ENCODE peak calls at places on chromosomes 13 and 19, in ten cellular contexts. K is left lung; Z is CD4-positive, alpha-beta memory T cell; V is lower lobe of right lung; I is stomach; Y is Caco-2; P is CD8-positive, alpha-beta T cell; U is psoas muscle; F is aorta; M is A673. W is an unnamed sample. For H3K36me3, the result is how much of the 10 kb centered on the place peaks cover.

GRCh38 chr13:37143901-37144300 is 38.4 kb upstream of the CSNK1A1L start:
- DNase-seq in I (no peak), M (no peak), Y (no peak), V (no peak), Z (no peak), P (no peak), K (no peak), U (no peak), F (no peak), W (no peak)

GRCh38 chr13:93151277-93151676 is 75.3 kb upstream of the GPC6 start:
- DNase-seq in Z (no peak), F (no peak), K (no peak), M (peak), V (no peak), P (no peak), Y (no peak), I (no peak), U (no peak), W (no peak)

GRCh38 chr19:37930416-37930815 is 23.4 kb downstream of the SIPA1L3 start:
- DNase-seq in V (peak), I (peak), M (no peak), Z (no peak), U (no peak), K (peak), F (no peak), P (no peak), Y (no peak), W (no peak)

GRCh38 chr13:99303863-99304521 is 3.2 kb downstream of the GPR183 start:
- DNase-seq in F (peak), U (no peak), Y (no peak), Z (peak), P (peak), V (no peak), M (no peak), I (no peak), K (peak), W (no peak)

GRCh38 chr19:10353793-10354391 is 14.5 kb upstream of the ICAM3 start:
- DNase-seq in Z (no peak), I (no peak), V (no peak), Y (peak), F (no peak), M (peak), P (peak), K (no peak), U (peak), W (peak)

GRCh38 chr13:23703241-23703640 is 133.0 kb downstream of the TNFRSF19 start:
- DNase-seq in K (no peak), Z (no peak), Y (no peak), U (no peak), M (no peak), I (no peak), P (no peak), F (no peak), V (no peak), W (no peak)

GRCh38 chr13:79225487-79226232 is 180.4 kb downstream of the RBM26 start:
- DNase-seq in P (no peak), Z (no peak), M (no peak), I (no peak), U (no peak), F (no peak), V (no peak), K (no peak), Y (no peak), W (no peak)

GRCh38 chr19:51520710-51521109 is 10.8 kb downstream of the SIGLEC6 start:
- DNase-seq in M (no peak), I (no peak), V (no peak), Y (no peak), U (no peak), K (no peak), F (no peak), P (no peak), Z (no peak), W (no peak)

GRCh38 chr19:13076787-13077186 is 25.9 kb downstream of the LYL1 start:
- DNase-seq in P (no peak), Y (no peak), I (no peak), F (no peak), M (no peak), V (no peak), U (no peak), Z (no peak), K (no peak), W (no peak)

GRCh38 chr13:109243311-109243951 is 543.0 kb downstream of the IRS2 start:
- DNase-seq in U (no peak), K (no peak), Y (no peak), Z (no peak), I (no peak), P (no peak), F (no peak), M (peak), V (no peak), W (no peak)

DNA sequence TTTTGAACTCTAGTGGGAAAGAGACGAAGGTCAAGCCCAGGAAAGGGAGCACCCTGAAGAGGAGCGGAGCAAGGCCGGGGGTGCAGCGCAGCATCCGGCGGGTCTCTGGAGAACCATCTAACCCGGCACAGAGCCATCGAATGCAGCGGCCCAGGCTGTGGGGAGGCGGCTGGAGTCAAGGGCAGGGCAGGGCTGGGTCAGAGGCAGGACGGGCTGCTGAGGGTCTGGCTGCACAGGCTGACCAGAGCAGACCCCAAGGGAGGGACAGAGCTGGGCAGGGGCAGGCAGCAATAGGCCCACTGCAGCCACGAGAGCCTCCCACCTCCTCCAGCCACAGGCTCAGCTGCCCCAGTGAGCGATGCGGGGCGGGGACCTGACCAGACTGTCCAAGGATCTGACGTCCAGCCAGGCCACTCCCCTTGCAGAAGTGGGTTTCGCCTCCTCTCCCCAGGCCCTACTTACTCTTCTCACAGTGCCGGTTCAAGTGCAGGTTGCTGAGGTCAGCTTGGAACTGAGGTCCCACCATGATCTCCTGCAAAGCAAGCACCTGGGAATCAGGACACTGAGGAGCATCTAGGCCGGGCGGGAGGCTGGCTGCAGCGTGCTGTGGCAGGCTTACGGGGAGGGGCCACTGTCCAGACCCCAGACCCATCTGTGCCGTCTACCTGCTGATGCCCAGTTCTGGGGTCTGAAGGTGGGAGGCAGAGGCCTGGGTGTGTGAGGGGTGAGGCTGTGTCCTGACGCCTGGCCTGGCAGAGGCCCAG is 19.2 kb downstream of the MIER2 start:
- DNase-seq in U (no peak), V (no peak), Y (no peak), F (no peak), I (no peak), K (no peak), P (no peak), Z (no peak), M (no peak), W (no peak)
- H3K36me3 ChIP-seq in U (under half), V (half or more), Y (under half), F (under half), I (half or more), K (half or more), P (under half), Z (under half), M (half or more), W (under half)

GRCh38 chr19:648305-648704 is 8.6 kb downstream of the FGF22 start:
- DNase-seq in P (no peak), F (no peak), Z (peak), U (no peak), M (no peak), Y (no peak), V (no peak), K (no peak), I (no peak), W (no peak)

GRCh38 chr19:651991-652390 is 11.0 kb downstream of the RNF126 start:
- DNase-seq in F (no peak), Y (no peak), P (no peak), Z (no peak), U (no peak), M (no peak), V (no peak), K (no peak), I (no peak), W (no peak)

GRCh38 chr19:651114-651818 is 11.6 kb downstream of the FGF22 start:
- DNase-seq in V (no peak), I (no peak), K (no peak), M (no peak), Y (no peak), F (no peak), U (no peak), P (no peak), Z (peak), W (no peak)

GRCh38 chr19:648904-649733 is 9.4 kb downstream of the FGF22 start:
- DNase-seq in Z (peak), Y (no peak), F (no peak), I (no peak), K (no peak), P (no peak), M (no peak), U (no peak), V (no peak), W (no peak)

DNA sequence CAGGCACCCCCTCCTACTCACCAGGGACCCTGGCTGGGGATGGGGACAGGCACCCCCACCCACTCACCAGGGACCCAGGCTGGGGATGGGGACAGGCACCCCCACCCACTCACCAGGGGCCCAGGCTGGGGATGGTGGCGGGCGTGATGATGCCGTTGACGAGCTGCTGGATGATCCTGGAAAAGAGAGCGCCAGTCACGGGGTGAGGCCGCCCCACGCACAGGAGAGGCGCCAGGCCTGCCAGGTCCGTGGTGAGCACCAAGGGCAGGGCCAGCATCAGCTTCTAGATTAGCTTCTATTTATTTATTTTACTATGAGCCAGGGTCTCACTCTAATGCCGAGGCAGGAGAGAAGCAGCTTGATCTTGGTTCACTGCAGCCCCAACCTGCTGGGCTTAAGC is 10.4 kb downstream of the FGF22 start:
- DNase-seq in U (no peak), Y (no peak), F (no peak), M (no peak), K (no peak), V (no peak), Z (peak), P (no peak), I (no peak), W (no peak)
- H3K36me3 ChIP-seq in U (under half), Y (under half), F (under half), M (half or more), K (half or more), V (half or more), Z (half or more), P (under half), I (half or more), W (under half)

DNA sequence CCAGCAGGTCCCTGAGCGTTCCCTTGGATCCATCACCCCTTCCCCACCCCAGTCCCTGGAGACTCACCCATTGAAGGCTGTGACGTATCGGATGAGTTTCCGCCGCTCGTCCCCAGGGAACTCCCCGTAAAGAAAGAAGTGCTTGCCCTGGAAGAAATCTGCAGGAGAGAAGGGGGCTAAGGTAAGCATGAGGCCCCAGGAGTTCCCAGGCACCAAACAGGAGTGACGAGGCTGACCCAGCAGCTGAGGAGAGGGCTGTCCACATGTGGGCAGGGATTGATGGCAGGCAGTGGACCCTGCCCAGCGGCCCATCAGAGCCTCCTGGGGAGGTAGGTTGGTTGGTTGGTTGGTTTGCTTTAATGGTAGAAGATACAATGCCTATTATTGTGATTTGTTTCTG is 11.1 kb downstream of the ZNF575 start:
- DNase-seq in K (no peak), Y (no peak), U (no peak), F (no peak), P (no peak), V (no peak), Z (no peak), I (no peak), M (no peak), W (peak)
- H3K36me3 ChIP-seq in K (half or more), Y (under half), U (under half), F (under half), P (under half), V (half or more), Z (under half), I (half or more), M (under half), W (under half)

GRCh38 chr19:5588441-5588840 is 20.7 kb upstream of the TINCR start:
- DNase-seq in Z (no peak), K (no peak), Y (no peak), F (no peak), U (no peak), V (no peak), M (peak), I (no peak), P (no peak), W (no peak)
- H3K36me3 ChIP-seq in Z (half or more), K (half or more), Y (under half), F (under half), U (under half), V (half or more), M (half or more), I (half or more), P (half or more), W (under half)

GRCh38 chr13:111262281-111262680 is 58.2 kb upstream of the TEX29 start:
- DNase-seq in M (no peak), P (no peak), U (no peak), K (no peak), V (no peak), Z (no peak), Y (no peak), F (no peak), I (no peak), W (no peak)
- H3K36me3 ChIP-seq in M (under half), P (under half), U (under half), K (half or more), V (under half), Z (under half), Y (under half), F (under half), I (half or more), W (under half)

GRCh38 chr13:91353494-91353893 is 6.0 kb downstream of the MIR17HG start:
- DNase-seq in K (no peak), Y (no peak), P (no peak), I (no peak), V (no peak), M (no peak), F (no peak), U (no peak), Z (no peak), W (no peak)
- H3K36me3 ChIP-seq in K (half or more), Y (under half), P (under half), I (half or more), V (half or more), M (half or more), F (under half), U (under half), Z (under half), W (under half)

DNA sequence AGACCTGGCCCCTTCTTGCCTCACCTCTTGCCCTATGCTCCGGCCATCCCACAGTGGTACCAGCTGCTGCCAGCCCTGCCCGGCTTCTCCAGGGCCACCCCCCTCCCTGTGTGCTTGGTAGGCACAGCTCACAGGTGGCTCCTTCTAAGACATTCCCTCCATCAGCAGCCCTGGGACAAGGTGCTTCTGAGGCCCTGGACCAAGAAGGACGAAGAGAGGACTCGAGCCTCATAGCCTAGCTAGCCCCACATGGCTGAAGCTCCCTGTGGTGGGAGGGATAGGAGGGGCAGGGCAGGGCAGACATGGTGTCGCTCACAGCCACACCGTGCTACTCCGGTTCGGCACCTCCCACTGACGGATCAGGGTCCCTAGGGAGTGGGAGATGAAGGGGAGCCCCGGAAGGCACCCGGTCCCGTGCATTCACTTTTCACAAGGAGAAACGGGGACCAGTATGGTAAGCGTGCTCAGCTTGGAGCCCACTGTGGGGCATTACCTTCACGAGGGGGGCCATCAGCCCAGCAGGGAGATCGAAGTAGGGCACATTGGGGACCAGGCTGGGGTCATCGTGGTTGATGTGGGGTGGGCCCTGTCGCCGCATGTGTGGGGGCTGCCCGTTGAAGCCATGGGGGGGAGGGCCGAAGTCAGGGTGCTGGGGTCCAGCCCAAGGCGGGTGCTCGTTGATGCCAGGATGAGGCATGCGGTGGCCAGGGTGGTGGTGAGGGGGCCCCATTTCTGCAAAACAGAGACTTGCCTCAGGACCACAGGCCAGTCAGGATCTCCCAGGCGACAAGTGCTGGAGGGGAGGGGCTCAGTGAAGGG is 19.5 kb downstream of the CHERP start:
- DNase-seq in Y (no peak), V (no peak), U (no peak), M (no peak), Z (no peak), K (no peak), I (no peak), F (no peak), P (no peak), W (no peak)
- H3K36me3 ChIP-seq in Y (under half), V (half or more), U (under half), M (half or more), Z (half or more), K (half or more), I (half or more), F (under half), P (half or more), W (under half)

DNA sequence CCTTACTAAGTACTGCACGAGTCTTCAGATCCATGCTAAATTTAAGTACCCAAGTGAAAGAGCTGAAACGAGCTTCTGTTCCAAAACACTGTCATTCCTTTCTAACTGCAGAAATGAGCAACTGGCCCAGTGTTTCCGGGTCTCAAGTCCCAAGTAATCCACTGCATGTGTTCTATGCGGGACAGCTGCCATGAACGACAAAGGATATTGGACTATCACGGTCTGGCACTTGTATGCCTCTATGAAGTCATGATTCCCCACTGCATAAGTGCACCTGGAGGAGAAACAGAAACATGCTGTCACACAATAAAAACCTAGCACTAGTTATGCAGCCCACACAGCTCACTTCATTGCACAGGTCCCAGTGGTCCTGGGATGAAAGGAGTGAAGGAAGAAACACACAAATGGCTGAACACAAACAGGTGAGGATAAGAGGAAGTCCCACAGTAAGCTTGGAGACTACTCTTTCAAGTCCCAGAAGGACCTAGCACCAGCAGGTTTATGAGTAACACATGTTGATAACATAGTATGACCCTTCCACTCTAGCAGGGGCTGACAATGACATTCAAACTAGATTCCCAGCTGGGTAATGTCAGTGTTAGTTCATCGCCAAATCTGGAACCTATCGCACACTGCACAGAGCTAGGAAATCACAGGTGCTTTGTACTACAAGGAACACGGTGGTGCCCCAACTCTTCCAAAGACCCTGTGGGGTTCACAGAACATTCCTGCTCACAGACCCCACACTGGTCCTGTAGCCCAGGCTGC is 11.3 kb downstream of the PCID2 start:
- DNase-seq in Y (no peak), F (no peak), P (no peak), Z (no peak), M (no peak), U (no peak), V (no peak), I (no peak), K (no peak), W (no peak)
- H3K36me3 ChIP-seq in Y (under half), F (under half), P (half or more), Z (half or more), M (half or more), U (under half), V (half or more), I (half or more), K (half or more), W (under half)

W was measured in right lobe of liver.